ENCODE peak calls at places on chromosomes 16 and 17, in six cellular contexts. One of them, this sample, is unnamed.

GRCh38 chr17:56478836-56479447 is 114.6 kb upstream of the NOG start:
- DNase-seq in aorta: no peak
- DNase-seq in activated CD4-positive, CD25-positive, alpha-beta regulatory T cell: no peak
- DNase-seq in cerebellar nuclear complex: no peak
- DNase-seq in PC-9: no peak
- DNase-seq in amniotic stem cell: no peak
- DNase-seq in this sample: no peak

GRCh38 chr16:89044394-89045180 is 49.1 kb upstream of the ACSF3 start:
- DNase-seq in PC-9: no peak
- DNase-seq in activated CD4-positive, CD25-positive, alpha-beta regulatory T cell: no peak
- DNase-seq in cerebellar nuclear complex: no peak
- DNase-seq in aorta: peak; percentile 55
- DNase-seq in amniotic stem cell: no peak
- DNase-seq in this sample: no peak

GRCh38 chr17:47204722-47205418 is 4.3 kb upstream of the MYL4 start:
- DNase-seq in cerebellar nuclear complex: no peak
- DNase-seq in amniotic stem cell: no peak
- DNase-seq in activated CD4-positive, CD25-positive, alpha-beta regulatory T cell: no peak
- DNase-seq in aorta: no peak
- DNase-seq in PC-9: peak; percentile 9
- DNase-seq in this sample: no peak

GRCh38 chr16:31501226-31501965 is 6.8 kb downstream of the RUSF1 start:
- DNase-seq in PC-9: no peak
- DNase-seq in aorta: no peak
- DNase-seq in amniotic stem cell: no peak
- DNase-seq in cerebellar nuclear complex: no peak
- DNase-seq in activated CD4-positive, CD25-positive, alpha-beta regulatory T cell: no peak
- DNase-seq in this sample: no peak

GRCh38 chr16:2231016-2231931 is 5.0 kb upstream of the DNASE1L2 start:
- DNase-seq in amniotic stem cell: no peak
- DNase-seq in PC-9: no peak
- DNase-seq in aorta: no peak
- DNase-seq in activated CD4-positive, CD25-positive, alpha-beta regulatory T cell: no peak
- DNase-seq in cerebellar nuclear complex: no peak
- DNase-seq in this sample: no peak

GRCh38 chr17:29840884-29841283 is 89.1 kb downstream of the SSH2 start:
- DNase-seq in activated CD4-positive, CD25-positive, alpha-beta regulatory T cell: no peak
- DNase-seq in amniotic stem cell: no peak
- DNase-seq in PC-9: no peak
- DNase-seq in cerebellar nuclear complex: no peak
- DNase-seq in aorta: no peak
- DNase-seq in this sample: no peak

GRCh38 chr17:10003705-10004104 is 98.6 kb upstream of the RCVRN start:
- DNase-seq in cerebellar nuclear complex: no peak
- DNase-seq in aorta: no peak
- DNase-seq in PC-9: no peak
- DNase-seq in amniotic stem cell: no peak
- DNase-seq in activated CD4-positive, CD25-positive, alpha-beta regulatory T cell: no peak
- DNase-seq in this sample: no peak

GRCh38 chr17:17205368-17206148 is 575 bp downstream of the PLD6 start:
- DNase-seq in PC-9: peak; percentile 68
- DNase-seq in activated CD4-positive, CD25-positive, alpha-beta regulatory T cell: peak; percentile 51
- DNase-seq in aorta: peak; percentile 87
- DNase-seq in cerebellar nuclear complex: no peak
- DNase-seq in amniotic stem cell: peak; percentile 39
- DNase-seq in this sample: no peak

GRCh38 chr17:72467841-72468653 is 347.2 kb downstream of the SOX9 start:
- DNase-seq in aorta: no peak
- DNase-seq in PC-9: no peak
- DNase-seq in amniotic stem cell: no peak
- DNase-seq in activated CD4-positive, CD25-positive, alpha-beta regulatory T cell: no peak
- DNase-seq in cerebellar nuclear complex: no peak
- DNase-seq in this sample: no peak

GRCh38 chr17:34716291-34716690 is 136.9 kb downstream of the TMEM132E start:
- DNase-seq in amniotic stem cell: no peak
- DNase-seq in aorta: no peak
- DNase-seq in activated CD4-positive, CD25-positive, alpha-beta regulatory T cell: no peak
- DNase-seq in PC-9: no peak
- DNase-seq in cerebellar nuclear complex: no peak
- DNase-seq in this sample: no peak

GRCh38 chr17:61729690-61730268 is 133.5 kb downstream of the BRIP1 start:
- DNase-seq in activated CD4-positive, CD25-positive, alpha-beta regulatory T cell: no peak
- DNase-seq in aorta: no peak
- DNase-seq in amniotic stem cell: no peak
- DNase-seq in cerebellar nuclear complex: no peak
- DNase-seq in PC-9: no peak
- DNase-seq in this sample: no peak

GRCh38 chr17:40554646-40555295 is 10.5 kb downstream of the CCR7 start:
- DNase-seq in cerebellar nuclear complex: no peak
- DNase-seq in PC-9: no peak
- DNase-seq in amniotic stem cell: no peak
- DNase-seq in aorta: peak; percentile 66
- DNase-seq in activated CD4-positive, CD25-positive, alpha-beta regulatory T cell: no peak
- DNase-seq in this sample: peak; percentile 69

GRCh38 chr17:58195518-58196123 is 3.1 kb downstream of the EPX start:
- DNase-seq in activated CD4-positive, CD25-positive, alpha-beta regulatory T cell: no peak
- DNase-seq in cerebellar nuclear complex: no peak
- DNase-seq in amniotic stem cell: no peak
- DNase-seq in aorta: no peak
- DNase-seq in PC-9: no peak
- DNase-seq in this sample: no peak

GRCh38 chr16:72111653-72112451 is 18.2 kb downstream of the DHX38 start:
- DNase-seq in activated CD4-positive, CD25-positive, alpha-beta regulatory T cell: no peak
- DNase-seq in cerebellar nuclear complex: no peak
- DNase-seq in aorta: no peak
- DNase-seq in amniotic stem cell: no peak
- DNase-seq in PC-9: no peak
- DNase-seq in this sample: no peak

GRCh38 chr17:30790279-30790678 is 34.2 kb downstream of the CRLF3 start:
- DNase-seq in PC-9: no peak
- DNase-seq in cerebellar nuclear complex: no peak
- DNase-seq in activated CD4-positive, CD25-positive, alpha-beta regulatory T cell: no peak
- DNase-seq in amniotic stem cell: no peak
- DNase-seq in aorta: no peak
- DNase-seq in this sample: no peak

GRCh38 chr17:17151541-17151940 is 54.6 kb downstream of the PLD6 start:
- DNase-seq in activated CD4-positive, CD25-positive, alpha-beta regulatory T cell: no peak
- DNase-seq in cerebellar nuclear complex: no peak
- DNase-seq in aorta: no peak
- DNase-seq in amniotic stem cell: no peak
- DNase-seq in PC-9: no peak
- DNase-seq in this sample: no peak

GRCh38 chr17:76054112-76054476 is 18.2 kb downstream of the SRP68 start:
- DNase-seq in cerebellar nuclear complex: no peak
- DNase-seq in PC-9: peak; percentile 46
- DNase-seq in aorta: no peak
- DNase-seq in activated CD4-positive, CD25-positive, alpha-beta regulatory T cell: no peak
- DNase-seq in amniotic stem cell: no peak
- DNase-seq in this sample: no peak